ENCODE peak calls at places on chromosomes 12 and 14, in seven cellular contexts. Y is effector memory CD4-positive, alpha-beta T cell; P is A673; D is brain microvascular endothelial cell; X is Caco-2; U is dorsolateral prefrontal cortex; T is vagina. S is an unnamed sample.
A peak's percentile ranks its signal among the peaks of the same experiment; 100 is the strongest.

GRCh38 chr14:48398675-48399282 is 723.4 kb upstream of the MDGA2 start:
- DNase-seq in Y (no peak), P (peak; percentile 62), D (peak; percentile 43), X (no peak), U (no peak), T (no peak), S (no peak)

GRCh38 chr12:14769462-14769836 is 33.8 kb downstream of the WBP11 start:
- DNase-seq in Y (no peak), P (no peak), D (no peak), X (peak; percentile 71), U (no peak), T (no peak), S (no peak)

GRCh38 chr12:86530996-86531655 is 274.9 kb upstream of the MGAT4C start:
- DNase-seq in Y (no peak), P (peak; percentile 58), D (peak; percentile 5), X (no peak), U (no peak), T (no peak), S (no peak)

GRCh38 chr12:64142382-64142781 is 79.7 kb downstream of the KICS2 start:
- DNase-seq in Y (no peak), P (no peak), D (no peak), X (no peak), U (no peak), T (no peak), S (no peak)

GRCh38 chr12:129075451-129076208 is 222.4 kb downstream of the GLT1D1 start:
- DNase-seq in Y (no peak), P (no peak), D (no peak), X (no peak), U (no peak), T (no peak), S (no peak)

GRCh38 chr12:97109441-97109840 is 202.4 kb downstream of the NEDD1 start:
- DNase-seq in Y (no peak), P (no peak), D (no peak), X (no peak), U (no peak), T (no peak), S (no peak)

GRCh38 chr12:28973491-28973890 is 175.6 kb upstream of the FAR2 start:
- DNase-seq in Y (no peak), P (no peak), D (no peak), X (no peak), U (no peak), T (no peak), S (no peak)

GRCh38 chr12:53709671-53710070 is 17.6 kb downstream of the CALCOCO1 start:
- DNase-seq in Y (no peak), P (no peak), D (no peak), X (no peak), U (no peak), T (no peak), S (no peak)

GRCh38 chr12:41956353-41956752 is 188.3 kb downstream of the GXYLT1 start:
- DNase-seq in Y (no peak), P (no peak), D (no peak), X (no peak), U (no peak), T (no peak), S (no peak)

GRCh38 chr12:104370989-104371870 is 67.7 kb downstream of the EID3 start:
- DNase-seq in Y (no peak), P (peak; percentile 28), D (peak; percentile 64), X (no peak), U (no peak), T (no peak), S (no peak)

GRCh38 chr12:117151195-117152031 is 38.9 kb downstream of the FBXO21 start:
- DNase-seq in Y (no peak), P (peak; percentile 70), D (peak; percentile 52), X (peak; percentile 65), U (peak; percentile 69), T (no peak), S (no peak)

GRCh38 chr14:65019944-65020566 is 33.4 kb downstream of the FNTB start:
- DNase-seq in Y (no peak), P (peak; percentile 54), D (peak; percentile 72), X (peak; percentile 44), U (no peak), T (no peak), S (peak; percentile 45)

GRCh38 chr14:75896341-75896740 is 85.5 kb downstream of the TGFB3 start:
- DNase-seq in Y (no peak), P (no peak), D (no peak), X (no peak), U (no peak), T (no peak), S (no peak)

GRCh38 chr12:77777274-77777673 is 53.4 kb upstream of the NAV3 start:
- DNase-seq in Y (no peak), P (no peak), D (no peak), X (no peak), U (no peak), T (no peak), S (no peak)

GRCh38 chr14:51929156-51929555 is 60.2 kb upstream of the RTRAF start:
- DNase-seq in Y (no peak), P (peak; percentile 8), D (peak; percentile 58), X (no peak), U (no peak), T (no peak), S (no peak)

GRCh38 chr12:57355734-57356133 is 75.1 kb downstream of the R3HDM2 start:
- DNase-seq in Y (no peak), P (no peak), D (no peak), X (no peak), U (no peak), T (no peak), S (no peak)
- H3K4me3 ChIP-seq in Y (no peak overlapping the region), P (no peak overlapping the region), D (no peak overlapping the region), X (no peak overlapping the region), U (no peak overlapping the region), T (no peak overlapping the region), S (no peak overlapping the region)

GRCh38 chr14:24894583-24895242 is 155.2 kb downstream of the STXBP6 start:
- DNase-seq in Y (no peak), P (no peak), D (no peak), X (no peak), U (no peak), T (no peak), S (no peak)
- H3K4me3 ChIP-seq in Y (no peak overlapping the region), P (no peak overlapping the region), D (no peak overlapping the region), X (no peak overlapping the region), U (no peak overlapping the region), T (no peak overlapping the region), S (no peak overlapping the region)

GRCh38 chr12:15880721-15881120 is 1.5 kb upstream of the STRAP start:
- DNase-seq in Y (no peak), P (no peak), D (no peak), X (no peak), U (no peak), T (no peak), S (no peak)
- H3K4me3 ChIP-seq in Y (peak overlapping the region; percentile 9), P (no peak overlapping the region), D (no peak overlapping the region), X (peak overlapping the region; percentile 68), U (no peak overlapping the region), T (no peak overlapping the region), S (no peak overlapping the region)

DNA sequence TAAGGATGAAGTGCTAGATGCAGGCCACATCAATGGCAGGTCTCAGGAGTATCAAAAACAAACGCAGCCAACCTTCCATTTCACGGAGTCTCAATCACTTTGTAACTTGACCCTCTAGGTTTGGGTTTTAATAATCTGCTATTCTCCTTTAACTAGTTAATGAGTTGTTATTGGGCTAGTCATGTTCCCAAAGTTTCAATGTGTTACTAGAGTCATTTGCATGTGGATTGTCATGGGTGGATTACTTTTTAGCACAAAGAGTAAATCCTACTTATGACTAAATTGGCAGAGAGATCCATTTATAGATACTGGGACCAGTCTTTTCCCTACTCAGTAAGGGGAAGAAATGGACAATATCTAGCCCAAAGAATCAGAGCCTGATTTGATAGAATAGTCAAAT is 151.0 kb downstream of the BCAT1 start:
- DNase-seq in Y (no peak), P (peak; percentile 25), D (no peak), X (no peak), U (no peak), T (no peak), S (no peak)
- H3K4me3 ChIP-seq in Y (no peak overlapping the region), P (no peak overlapping the region), D (no peak overlapping the region), X (no peak overlapping the region), U (no peak overlapping the region), T (no peak overlapping the region), S (no peak overlapping the region)

GRCh38 chr12:571795-572531 is 91.3 kb downstream of the NINJ2 start:
- DNase-seq in Y (no peak), P (no peak), D (no peak), X (peak; percentile 82), U (peak; percentile 36), T (no peak), S (no peak)
- H3K4me3 ChIP-seq in Y (no peak overlapping the region), P (no peak overlapping the region), D (no peak overlapping the region), X (no peak overlapping the region), U (no peak overlapping the region), T (peak overlapping the region; percentile 57), S (no peak overlapping the region)

GRCh38 chr12:40225984-40226602 is 1.3 kb downstream of the LRRK2 start:
- DNase-seq in Y (no peak), P (no peak), D (no peak), X (no peak), U (no peak), T (no peak), S (no peak)
- H3K4me3 ChIP-seq in Y (no peak overlapping the region), P (no peak overlapping the region), D (no peak overlapping the region), X (no peak overlapping the region), U (peak overlapping the region; percentile 60), T (peak overlapping the region; percentile 76), S (no peak overlapping the region)

GRCh38 chr12:107536613-107537012 is 149.0 kb upstream of the PWP1 start:
- DNase-seq in Y (no peak), P (no peak), D (no peak), X (no peak), U (no peak), T (no peak), S (no peak)
- H3K4me3 ChIP-seq in Y (no peak overlapping the region), P (no peak overlapping the region), D (no peak overlapping the region), X (no peak overlapping the region), U (no peak overlapping the region), T (no peak overlapping the region), S (no peak overlapping the region)

DNA sequence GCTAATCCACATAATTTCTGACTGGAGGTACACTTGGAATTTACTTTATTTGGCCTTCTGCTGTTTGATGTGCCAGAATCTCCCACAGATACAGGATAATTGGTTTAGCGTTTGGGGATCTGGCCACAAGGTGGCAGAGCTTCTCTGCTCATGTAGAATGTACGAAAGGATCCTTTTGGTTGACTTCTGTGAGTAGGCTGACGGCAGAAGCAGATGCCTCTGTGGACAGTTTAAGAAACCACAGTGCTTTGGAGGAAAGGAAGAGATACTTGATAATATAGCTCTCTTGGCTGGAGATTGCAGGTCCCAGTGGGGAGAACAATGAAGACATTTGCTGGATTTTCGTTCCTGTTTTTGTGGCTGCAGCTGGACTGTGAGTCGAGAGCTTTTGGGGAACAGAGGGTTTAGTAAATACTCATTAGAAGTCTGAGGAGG is 75.3 kb upstream of the OR4E1 start:
- DNase-seq in Y (peak; percentile 25), P (peak; percentile 90), D (peak; percentile 47), X (peak; percentile 52), U (peak; percentile 55), T (no peak), S (no peak)
- H3K4me3 ChIP-seq in Y (no peak overlapping the region), P (no peak overlapping the region), D (no peak overlapping the region), X (no peak overlapping the region), U (no peak overlapping the region), T (no peak overlapping the region), S (no peak overlapping the region)

S was measured in retinal pigment epithelial cell.